ENCODE peak calls at places on chromosomes 5 and 9, in five cellular contexts. F is cardiac muscle cell, V is psoas muscle, T is heart right ventricle, S is right cardiac atrium. Y is an unnamed sample. For H3K9me3, the result is how much of the 10 kb centered on the place peaks cover.

GRCh38 chr9:81690251-81690851 is 1.0 kb upstream of the TLE1 start:
- DNase-seq in F (no peak), V (peak), T (peak), S (peak), Y (peak)

GRCh38 chr5:31381299-31381698 is 150.6 kb downstream of the DROSHA start:
- DNase-seq in F (no peak), V (no peak), T (no peak), S (no peak), Y (no peak)

GRCh38 chr9:123562844-123563346 is 206.9 kb downstream of the CRB2 start:
- DNase-seq in F (peak), V (no peak), T (no peak), S (no peak), Y (peak)

GRCh38 chr5:14872070-14872989 is 752 bp upstream of the ANKH start:
- DNase-seq in F (peak), V (peak), T (peak), S (peak), Y (peak)

GRCh38 chr9:36317766-36318165 is 59.5 kb upstream of the GNE start:
- DNase-seq in F (no peak), V (no peak), T (no peak), S (no peak), Y (peak)

GRCh38 chr5:122200456-122200855 is 71.1 kb downstream of the ZNF474 start:
- DNase-seq in F (no peak), V (no peak), T (no peak), S (no peak), Y (no peak)

GRCh38 chr9:33942471-33943083 is 106.1 kb downstream of the UBAP2 start:
- DNase-seq in F (peak), V (no peak), T (no peak), S (no peak), Y (no peak)

GRCh38 chr5:33726422-33727165 is 165.2 kb downstream of the ADAMTS12 start:
- DNase-seq in F (peak), V (no peak), T (no peak), S (no peak), Y (peak)

GRCh38 chr9:89021154-89021803 is 30.0 kb downstream of the S1PR3 start:
- DNase-seq in F (peak), V (peak), T (no peak), S (peak), Y (peak)

GRCh38 chr5:14061106-14061505 is 82.0 kb upstream of the TRIO start:
- DNase-seq in F (no peak), V (no peak), T (no peak), S (no peak), Y (peak)

GRCh38 chr9:18749711-18750110 is 275.8 kb downstream of the ADAMTSL1 start:
- DNase-seq in F (no peak), V (no peak), T (no peak), S (no peak), Y (no peak)

GRCh38 chr5:93574041-93574938 is 6.7 kb downstream of the NR2F1-AS1 start:
- DNase-seq in F (no peak), V (no peak), T (no peak), S (no peak), Y (no peak)

GRCh38 chr9:136345281-136346156 is 18.0 kb downstream of the DNLZ start:
- DNase-seq in F (peak), V (peak), T (peak), S (peak), Y (peak)

GRCh38 chr5:67960939-67961338 is 254.6 kb upstream of the PIK3R1 start:
- DNase-seq in F (no peak), V (no peak), T (no peak), S (peak), Y (no peak)

GRCh38 chr5:96408841-96409458 is 24.1 kb downstream of the PCSK1 start:
- DNase-seq in F (peak), V (no peak), T (no peak), S (no peak), Y (no peak)

GRCh38 chr5:74341221-74341620 is 299.3 kb downstream of the ENC1 start:
- DNase-seq in F (no peak), V (no peak), T (no peak), S (no peak), Y (no peak)

GRCh38 chr5:7321724-7322123 is 74.2 kb upstream of the ADCY2 start:
- DNase-seq in F (no peak), V (no peak), T (no peak), S (no peak), Y (no peak)

GRCh38 chr9:4799775-4800174 is 7.0 kb downstream of the RCL1 start:
- DNase-seq in F (no peak), V (no peak), T (no peak), S (no peak), Y (no peak)

GRCh38 chr5:179534431-179534830 is 15.9 kb upstream of the RUFY1 start:
- DNase-seq in F (no peak), V (no peak), T (no peak), S (no peak), Y (no peak)

GRCh38 chr5:154481584-154482381 is 3.8 kb upstream of the HAND1 start:
- DNase-seq in F (no peak), V (no peak), T (no peak), S (no peak), Y (no peak)

GRCh38 chr5:169100735-169101075 is 200.2 kb downstream of the SLIT3 start:
- DNase-seq in F (peak), V (no peak), T (no peak), S (no peak), Y (no peak)

GRCh38 chr9:134066546-134066922 is 1.3 kb downstream of the BRD3 start:
- DNase-seq in F (peak), V (no peak), T (no peak), S (peak), Y (no peak)

GRCh38 chr5:141094481-141095262 is at the start of gene PCDHB2:
- DNase-seq in F (peak), V (peak), T (no peak), S (peak), Y (peak)

GRCh38 chr5:126959188-126959587 is 71.2 kb downstream of the MARCHF3 start:
- DNase-seq in F (no peak), V (no peak), T (no peak), S (no peak), Y (no peak)

GRCh38 chr5:14364096-14364495 is 217.5 kb upstream of the OTULINL start:
- DNase-seq in F (peak), V (no peak), T (no peak), S (no peak), Y (no peak)

GRCh38 chr5:11069041-11069440 is 308.0 kb upstream of the DAP start:
- DNase-seq in F (no peak), V (no peak), T (no peak), S (no peak), Y (no peak)

GRCh38 chr5:38403407-38403806 is 145.0 kb downstream of the EGFLAM start:
- DNase-seq in F (peak), V (no peak), T (no peak), S (no peak), Y (no peak)

GRCh38 chr9:107131108-107131799 is 151.8 kb upstream of the RAD23B start:
- DNase-seq in F (no peak), V (peak), T (no peak), S (no peak), Y (no peak)

GRCh38 chr9:81562221-81563019 is 126.9 kb downstream of the TLE1 start:
- DNase-seq in F (peak), V (peak), T (peak), S (peak), Y (peak)

GRCh38 chr5:40716000-40716399 is 36.3 kb downstream of the PTGER4 start:
- DNase-seq in F (peak), V (no peak), T (no peak), S (no peak), Y (no peak)

GRCh38 chr5:172929371-172929838 is 29.8 kb upstream of the RPL26L1 start:
- DNase-seq in F (peak), V (no peak), T (no peak), S (peak), Y (no peak)

GRCh38 chr9:105357937-105358336 is 89.9 kb upstream of the FSD1L start:
- DNase-seq in F (no peak), V (no peak), T (no peak), S (no peak), Y (no peak)

DNA sequence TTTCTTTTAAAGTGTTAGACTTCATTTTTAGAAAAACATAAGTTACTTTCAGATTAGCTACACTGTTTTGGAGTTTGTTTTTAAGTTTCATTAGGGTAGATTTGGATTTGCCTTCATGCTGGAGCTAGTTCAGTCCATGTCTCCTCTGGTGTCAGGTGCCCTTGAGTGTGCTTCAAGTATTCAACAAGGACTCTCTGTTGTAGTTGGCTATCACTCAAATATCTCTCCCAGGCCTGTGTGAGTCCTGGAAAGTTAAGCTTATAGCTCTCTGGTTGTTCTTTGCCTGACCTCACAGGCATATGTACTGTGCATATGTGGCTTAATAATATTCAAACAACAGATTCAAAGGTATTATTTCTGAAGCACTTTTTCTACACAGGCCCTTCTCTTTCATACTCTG is 45.4 kb downstream of the PTBP3 start:
- DNase-seq in F (peak), V (no peak), T (no peak), S (no peak), Y (no peak)
- H3K9me3 ChIP-seq in F (under half), V (under half), T (under half), S (under half), Y (under half)

GRCh38 chr9:126122901-126123616 is 203.6 kb upstream of the MVB12B start:
- DNase-seq in F (no peak), V (no peak), T (no peak), S (no peak), Y (no peak)

GRCh38 chr9:126117158-126117425 is 209.5 kb upstream of the MVB12B start:
- DNase-seq in F (no peak), V (no peak), T (no peak), S (no peak), Y (no peak)

GRCh38 chr9:126117631-126118030 is 209.0 kb upstream of the MVB12B start:
- DNase-seq in F (no peak), V (no peak), T (no peak), S (no peak), Y (no peak)

GRCh38 chr9:126116351-126117157 is 210.1 kb upstream of the MVB12B start:
- DNase-seq in F (no peak), V (no peak), T (no peak), S (no peak), Y (no peak)

GRCh38 chr9:126119731-126120130 is 206.9 kb upstream of the MVB12B start:
- DNase-seq in F (no peak), V (no peak), T (no peak), S (no peak), Y (no peak)
- H3K9me3 ChIP-seq in F (under half), V (under half), T (under half), S (under half), Y (under half)

GRCh38 chr9:975740-976257 is 656 bp upstream of the DMRT3 start:
- DNase-seq in F (no peak), V (no peak), T (no peak), S (no peak), Y (no peak)
- H3K9me3 ChIP-seq in F (under half), V (under half), T (under half), S (under half), Y (under half)

GRCh38 chr5:12793373-12793772 is 889.1 kb upstream of the CTNND2 start:
- DNase-seq in F (no peak), V (no peak), T (no peak), S (no peak), Y (no peak)
- H3K9me3 ChIP-seq in F (under half), V (under half), T (under half), S (under half), Y (under half)

GRCh38 chr9:12272471-12273072 is 420.6 kb upstream of the TYRP1 start:
- DNase-seq in F (no peak), V (no peak), T (no peak), S (no peak), Y (no peak)

GRCh38 chr9:12274577-12274976 is 418.6 kb upstream of the TYRP1 start:
- DNase-seq in F (no peak), V (no peak), T (no peak), S (peak), Y (peak)

GRCh38 chr9:12276451-12276850 is 416.7 kb upstream of the TYRP1 start:
- DNase-seq in F (no peak), V (no peak), T (no peak), S (no peak), Y (no peak)
- H3K9me3 ChIP-seq in F (under half), V (under half), T (under half), S (under half), Y (under half)

GRCh38 chr9:114171500-114171899 is 16.2 kb downstream of the COL27A1 start:
- DNase-seq in F (no peak), V (no peak), T (no peak), S (no peak), Y (no peak)
- H3K9me3 ChIP-seq in F (under half), V (under half), T (under half), S (under half), Y (under half)

Y was measured in testis.